ENCODE peak calls at places on chromosome 15, in five cellular contexts. One of them, this sample, is unnamed.

GRCh38 chr15:70033109-70033508 is 64.6 kb downstream of the TLE3 start:
- DNase-seq in thoracic aorta: no peak
- DNase-seq in Panc1: no peak
- DNase-seq in prostate gland: no peak
- DNase-seq in adrenal gland: no peak
- DNase-seq in this sample: no peak

GRCh38 chr15:78133801-78134200 is 2.6 kb upstream of the CIB2 start:
- DNase-seq in thoracic aorta: no peak
- DNase-seq in Panc1: no peak
- DNase-seq in prostate gland: peak; percentile 79
- DNase-seq in adrenal gland: no peak
- DNase-seq in this sample: no peak

GRCh38 chr15:69798481-69799315 is 299.0 kb downstream of the TLE3 start:
- DNase-seq in thoracic aorta: no peak
- DNase-seq in Panc1: no peak
- DNase-seq in prostate gland: no peak
- DNase-seq in adrenal gland: no peak
- DNase-seq in this sample: peak; percentile 38

GRCh38 chr15:70083946-70084345 is 13.8 kb downstream of the TLE3 start:
- DNase-seq in thoracic aorta: no peak
- DNase-seq in Panc1: no peak
- DNase-seq in prostate gland: no peak
- DNase-seq in adrenal gland: no peak
- DNase-seq in this sample: no peak

GRCh38 chr15:68407141-68407885 is 24.6 kb downstream of the ITGA11 start:
- DNase-seq in thoracic aorta: no peak
- DNase-seq in Panc1: no peak
- DNase-seq in prostate gland: no peak
- DNase-seq in adrenal gland: peak; percentile 20
- DNase-seq in this sample: peak; percentile 24

GRCh38 chr15:82810863-82811421 is 1.5 kb downstream of the WHAMM start:
- DNase-seq in thoracic aorta: no peak
- DNase-seq in Panc1: no peak
- DNase-seq in prostate gland: no peak
- DNase-seq in adrenal gland: no peak
- DNase-seq in this sample: no peak

GRCh38 chr15:41429003-41429890 is 12.4 kb downstream of the RTF1 start:
- DNase-seq in thoracic aorta: no peak
- DNase-seq in Panc1: no peak
- DNase-seq in prostate gland: no peak
- DNase-seq in adrenal gland: peak; percentile 25
- DNase-seq in this sample: no peak

GRCh38 chr15:90337256-90337655 is 14.8 kb upstream of the ZNF774 start:
- DNase-seq in thoracic aorta: no peak
- DNase-seq in Panc1: no peak
- DNase-seq in prostate gland: no peak
- DNase-seq in adrenal gland: no peak
- DNase-seq in this sample: no peak

GRCh38 chr15:51191072-51191665 is 96.5 kb upstream of the TNFAIP8L3 start:
- DNase-seq in thoracic aorta: no peak
- DNase-seq in Panc1: no peak
- DNase-seq in prostate gland: no peak
- DNase-seq in adrenal gland: no peak
- DNase-seq in this sample: no peak

GRCh38 chr15:91710072-91710471 is 143.4 kb upstream of the SLCO3A1 start:
- DNase-seq in thoracic aorta: no peak
- DNase-seq in Panc1: no peak
- DNase-seq in prostate gland: no peak
- DNase-seq in adrenal gland: no peak
- DNase-seq in this sample: no peak

GRCh38 chr15:91704343-91704742 is 149.2 kb upstream of the SLCO3A1 start:
- DNase-seq in thoracic aorta: no peak
- DNase-seq in Panc1: no peak
- DNase-seq in prostate gland: no peak
- DNase-seq in adrenal gland: no peak
- DNase-seq in this sample: no peak

GRCh38 chr15:91711384-91712082 is 142.0 kb upstream of the SLCO3A1 start:
- DNase-seq in thoracic aorta: no peak
- DNase-seq in Panc1: no peak
- DNase-seq in prostate gland: no peak
- DNase-seq in adrenal gland: no peak
- DNase-seq in this sample: no peak

GRCh38 chr15:91706366-91707032 is 147.0 kb upstream of the SLCO3A1 start:
- DNase-seq in thoracic aorta: peak; percentile 28
- DNase-seq in Panc1: peak; percentile 12
- DNase-seq in prostate gland: peak; percentile 60
- DNase-seq in adrenal gland: peak; percentile 89
- DNase-seq in this sample: peak; percentile 96
- H3K27ac ChIP-seq in thoracic aorta: no peak overlapping the region
- H3K27ac ChIP-seq in Panc1: no peak overlapping the region
- H3K27ac ChIP-seq in prostate gland: no peak overlapping the region
- H3K27ac ChIP-seq in adrenal gland: no peak overlapping the region
- H3K27ac ChIP-seq in this sample: no peak overlapping the region

GRCh38 chr15:100940785-100941379 is 21.7 kb downstream of the LRRK1 start:
- DNase-seq in thoracic aorta: no peak
- DNase-seq in Panc1: no peak
- DNase-seq in prostate gland: no peak
- DNase-seq in adrenal gland: no peak
- DNase-seq in this sample: no peak

GRCh38 chr15:100939786-100940185 is 20.6 kb downstream of the LRRK1 start:
- DNase-seq in thoracic aorta: no peak
- DNase-seq in Panc1: no peak
- DNase-seq in prostate gland: no peak
- DNase-seq in adrenal gland: no peak
- DNase-seq in this sample: no peak

GRCh38 chr15:100934166-100934565 is 15.0 kb downstream of the LRRK1 start:
- DNase-seq in thoracic aorta: no peak
- DNase-seq in Panc1: no peak
- DNase-seq in prostate gland: no peak
- DNase-seq in adrenal gland: no peak
- DNase-seq in this sample: no peak

GRCh38 chr15:100934735-100935134 is 15.6 kb downstream of the LRRK1 start:
- DNase-seq in thoracic aorta: no peak
- DNase-seq in Panc1: no peak
- DNase-seq in prostate gland: no peak
- DNase-seq in adrenal gland: no peak
- DNase-seq in this sample: no peak

DNA sequence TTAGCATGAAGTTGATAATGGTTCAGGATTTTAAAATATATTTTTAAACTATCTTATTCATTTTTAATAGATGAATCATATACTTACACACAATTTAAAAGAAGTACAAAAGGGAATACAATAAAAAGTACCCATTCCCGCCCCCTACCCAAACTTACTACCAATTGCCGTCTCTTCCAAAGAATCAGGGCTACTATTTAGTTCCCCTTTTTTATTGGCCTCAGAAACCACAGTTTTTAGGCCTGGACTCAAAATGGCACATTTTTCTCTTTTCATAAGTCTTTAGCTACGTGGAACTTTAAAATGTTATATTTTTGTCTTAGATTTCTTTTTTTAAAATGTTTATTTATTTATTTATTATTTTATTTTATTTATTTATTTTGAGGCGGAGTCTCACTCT is 18.0 kb downstream of the LRRK1 start:
- DNase-seq in thoracic aorta: no peak
- DNase-seq in Panc1: no peak
- DNase-seq in prostate gland: no peak
- DNase-seq in adrenal gland: no peak
- DNase-seq in this sample: no peak
- H3K4me1 ChIP-seq in thoracic aorta: no peaks in the 10 kb centered on the region
- H3K4me1 ChIP-seq in Panc1: peaks cover 29% of the 10 kb centered on the region
- H3K4me1 ChIP-seq in prostate gland: no peaks in the 10 kb centered on the region
- H3K4me1 ChIP-seq in adrenal gland: no peaks in the 10 kb centered on the region
- H3K4me1 ChIP-seq in this sample: no peaks in the 10 kb centered on the region

DNA sequence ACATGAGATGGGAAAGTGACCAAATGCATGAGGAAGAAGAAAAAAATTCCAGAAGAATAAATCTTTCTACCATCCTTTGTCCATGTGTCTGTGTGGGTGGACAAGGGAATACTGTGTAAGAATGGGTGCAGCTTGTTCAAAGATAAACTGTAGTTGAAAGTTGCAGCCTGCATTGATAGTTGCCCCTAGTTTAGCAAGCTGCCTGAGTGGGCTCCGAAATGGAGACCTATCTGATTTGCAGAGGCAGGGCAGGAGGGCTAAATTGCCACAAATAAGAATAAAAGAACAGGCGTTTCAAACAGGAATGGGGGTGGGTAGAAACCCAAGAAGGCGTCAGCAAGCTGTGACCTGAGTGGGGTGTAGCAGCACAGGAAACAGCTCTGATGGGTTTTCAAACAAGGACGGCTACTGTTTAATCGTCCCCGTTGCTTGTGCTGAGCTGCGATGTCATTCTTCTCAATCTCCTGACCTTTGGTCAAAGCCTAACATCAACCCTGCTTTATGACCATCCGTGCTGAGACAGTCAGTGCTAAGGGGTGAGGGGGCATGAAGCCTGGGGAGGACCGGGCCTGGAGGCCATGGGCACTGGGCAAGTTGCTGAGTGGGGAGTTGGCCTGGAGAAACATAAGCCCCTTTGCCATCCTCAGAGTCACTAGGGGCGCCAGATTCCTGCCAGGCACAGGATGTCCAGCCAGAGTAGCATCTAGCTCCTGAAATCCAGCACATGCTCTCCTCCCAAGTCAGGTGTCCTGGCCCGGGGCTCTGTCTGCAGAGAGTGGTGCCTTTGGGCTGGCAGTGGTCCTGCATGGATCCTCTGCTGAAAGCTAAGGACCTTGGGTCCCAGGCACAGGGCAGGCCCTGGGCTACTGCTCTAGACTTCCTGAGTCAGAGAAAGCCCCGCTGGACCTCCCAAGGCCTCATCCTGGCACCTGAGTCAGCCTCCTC is 19.2 kb upstream of the C15orf39 start:
- DNase-seq in thoracic aorta: no peak
- DNase-seq in Panc1: no peak
- DNase-seq in prostate gland: no peak
- DNase-seq in adrenal gland: no peak
- DNase-seq in this sample: peak; percentile 75
- TF ChIP-seq CTCF in thoracic aorta: no peak
- TF ChIP-seq CTCF in Panc1: no peak
- TF ChIP-seq CTCF in prostate gland: no peak
- TF ChIP-seq CTCF in adrenal gland: no peak
- TF ChIP-seq CTCF in this sample: peak; percentile 60

GRCh38 chr15:63600646-63601025 is 3.4 kb downstream of the FBXL22 start:
- DNase-seq in thoracic aorta: no peak
- DNase-seq in Panc1: no peak
- DNase-seq in prostate gland: peak; percentile 81
- DNase-seq in adrenal gland: peak; percentile 94
- DNase-seq in this sample: peak; percentile 83

GRCh38 chr15:63598467-63599400 is 1.5 kb downstream of the FBXL22 start:
- DNase-seq in thoracic aorta: no peak
- DNase-seq in Panc1: no peak
- DNase-seq in prostate gland: peak; percentile 58
- DNase-seq in adrenal gland: no peak
- DNase-seq in this sample: no peak

GRCh38 chr15:63600001-63600645 is 2.9 kb downstream of the FBXL22 start:
- DNase-seq in thoracic aorta: no peak
- DNase-seq in Panc1: no peak
- DNase-seq in prostate gland: peak; percentile 25
- DNase-seq in adrenal gland: peak; percentile 54
- DNase-seq in this sample: peak; percentile 84

GRCh38 chr15:63601026-63601726 is 4.0 kb downstream of the FBXL22 start:
- DNase-seq in thoracic aorta: no peak
- DNase-seq in Panc1: no peak
- DNase-seq in prostate gland: no peak
- DNase-seq in adrenal gland: peak; percentile 39
- DNase-seq in this sample: peak; percentile 70

DNA sequence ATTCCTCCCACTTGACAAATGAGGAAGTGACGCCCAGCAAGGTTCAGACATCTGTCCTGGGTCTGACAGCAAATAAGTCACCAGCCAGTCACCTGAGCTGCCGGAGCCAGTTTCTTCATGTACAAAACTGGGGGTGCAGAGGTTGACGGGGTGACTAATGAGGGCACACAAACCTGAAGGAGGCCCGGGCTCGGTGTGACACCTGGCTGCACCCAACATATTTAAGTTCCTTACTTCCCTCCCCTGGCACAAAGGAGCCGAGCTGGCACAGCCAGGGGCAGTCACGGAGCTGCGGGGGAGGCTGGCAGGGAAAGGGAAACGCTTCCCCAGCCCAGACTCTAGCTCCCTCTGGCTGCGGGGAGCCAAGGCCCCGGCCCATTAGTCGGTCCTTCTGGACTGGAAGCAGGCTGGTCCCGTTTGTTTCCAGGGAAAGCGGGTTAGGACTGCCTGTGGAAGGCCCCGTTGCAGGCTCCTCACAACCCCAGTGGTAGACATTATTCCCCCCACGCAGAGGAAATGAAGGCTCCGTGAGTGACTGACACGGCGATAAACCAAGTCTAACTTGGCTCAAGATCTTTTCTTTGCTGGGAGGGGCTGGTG is 2.3 kb downstream of the FBXL22 start:
- DNase-seq in thoracic aorta: no peak
- DNase-seq in Panc1: no peak
- DNase-seq in prostate gland: peak; percentile 72
- DNase-seq in adrenal gland: peak; percentile 81
- DNase-seq in this sample: peak; percentile 84
- H3K27ac ChIP-seq in thoracic aorta: peak overlapping the region; percentile 83
- H3K27ac ChIP-seq in Panc1: peak overlapping the region; percentile 91
- H3K27ac ChIP-seq in prostate gland: peak overlapping the region; percentile 88
- H3K27ac ChIP-seq in adrenal gland: no peak overlapping the region
- H3K27ac ChIP-seq in this sample: no peak overlapping the region